ENCODE peak calls at places on chromosome 19, in seven cellular contexts. One of them, this sample, is unnamed.

GRCh38 chr19:7870571-7871279 is 3.5 kb downstream of the PRR36 start:
- DNase-seq in body of pancreas: peak
- DNase-seq in cardiac muscle cell: peak
- DNase-seq in tibial nerve: no peak
- DNase-seq in heart right ventricle: no peak
- DNase-seq in mucosa of descending colon: peak
- DNase-seq in cardiac fibroblast: peak
- DNase-seq in this sample: no peak

GRCh38 chr19:50155520-50156109 is 7.5 kb downstream of the IZUMO2 start:
- DNase-seq in tibial nerve: no peak
- DNase-seq in heart right ventricle: no peak
- DNase-seq in cardiac muscle cell: no peak
- DNase-seq in body of pancreas: no peak
- DNase-seq in cardiac fibroblast: no peak
- DNase-seq in mucosa of descending colon: no peak
- DNase-seq in this sample: no peak

GRCh38 chr19:19385900-19386339 is 19.6 kb upstream of the GATAD2A start:
- DNase-seq in cardiac fibroblast: peak
- DNase-seq in body of pancreas: no peak
- DNase-seq in cardiac muscle cell: peak
- DNase-seq in tibial nerve: no peak
- DNase-seq in heart right ventricle: no peak
- DNase-seq in mucosa of descending colon: no peak
- DNase-seq in this sample: no peak

GRCh38 chr19:9735986-9736385 is 32.6 kb downstream of the ZNF846 start:
- DNase-seq in cardiac fibroblast: no peak
- DNase-seq in body of pancreas: no peak
- DNase-seq in heart right ventricle: no peak
- DNase-seq in mucosa of descending colon: no peak
- DNase-seq in cardiac muscle cell: no peak
- DNase-seq in tibial nerve: no peak
- DNase-seq in this sample: no peak

GRCh38 chr19:15452111-15453047 is 2.6 kb upstream of the WIZ start:
- DNase-seq in body of pancreas: peak
- DNase-seq in tibial nerve: peak
- DNase-seq in cardiac fibroblast: peak
- DNase-seq in mucosa of descending colon: peak
- DNase-seq in cardiac muscle cell: peak
- DNase-seq in heart right ventricle: peak
- DNase-seq in this sample: peak

GRCh38 chr19:27777726-27778125 is 1435.2 kb downstream of the UQCRFS1 start:
- DNase-seq in tibial nerve: no peak
- DNase-seq in cardiac fibroblast: peak
- DNase-seq in cardiac muscle cell: no peak
- DNase-seq in body of pancreas: no peak
- DNase-seq in heart right ventricle: no peak
- DNase-seq in mucosa of descending colon: no peak
- DNase-seq in this sample: no peak

GRCh38 chr19:48342841-48343540 is 17.6 kb downstream of the EMP3 start:
- DNase-seq in tibial nerve: no peak
- DNase-seq in body of pancreas: no peak
- DNase-seq in cardiac fibroblast: peak
- DNase-seq in mucosa of descending colon: no peak
- DNase-seq in cardiac muscle cell: no peak
- DNase-seq in heart right ventricle: no peak
- DNase-seq in this sample: peak

GRCh38 chr19:29678484-29679106 is 13.3 kb downstream of the PLEKHF1 start:
- DNase-seq in cardiac fibroblast: no peak
- DNase-seq in heart right ventricle: peak
- DNase-seq in body of pancreas: no peak
- DNase-seq in tibial nerve: peak
- DNase-seq in cardiac muscle cell: no peak
- DNase-seq in mucosa of descending colon: no peak
- DNase-seq in this sample: no peak

GRCh38 chr19:49556412-49557398 is 23.7 kb downstream of the NOSIP start:
- DNase-seq in mucosa of descending colon: no peak
- DNase-seq in cardiac muscle cell: peak
- DNase-seq in body of pancreas: peak
- DNase-seq in heart right ventricle: no peak
- DNase-seq in cardiac fibroblast: no peak
- DNase-seq in tibial nerve: no peak
- DNase-seq in this sample: no peak

GRCh38 chr19:17616961-17617806 is 61.7 kb downstream of the COLGALT1 start:
- DNase-seq in heart right ventricle: no peak
- DNase-seq in cardiac muscle cell: no peak
- DNase-seq in cardiac fibroblast: peak
- DNase-seq in body of pancreas: no peak
- DNase-seq in tibial nerve: no peak
- DNase-seq in mucosa of descending colon: no peak
- DNase-seq in this sample: no peak

GRCh38 chr19:9865732-9866627 is 30.9 kb downstream of the PIN1 start:
- DNase-seq in body of pancreas: no peak
- DNase-seq in heart right ventricle: no peak
- DNase-seq in cardiac muscle cell: no peak
- DNase-seq in tibial nerve: no peak
- DNase-seq in cardiac fibroblast: no peak
- DNase-seq in mucosa of descending colon: peak
- DNase-seq in this sample: no peak

GRCh38 chr19:3625996-3626472 is 556 bp downstream of the CACTIN start:
- DNase-seq in cardiac muscle cell: peak
- DNase-seq in cardiac fibroblast: no peak
- DNase-seq in mucosa of descending colon: no peak
- DNase-seq in body of pancreas: no peak
- DNase-seq in tibial nerve: no peak
- DNase-seq in heart right ventricle: no peak
- DNase-seq in this sample: no peak

GRCh38 chr19:40799558-40800338 is 757 bp downstream of the EGLN2 start:
- DNase-seq in cardiac muscle cell: peak
- DNase-seq in mucosa of descending colon: peak
- DNase-seq in body of pancreas: no peak
- DNase-seq in heart right ventricle: peak
- DNase-seq in cardiac fibroblast: no peak
- DNase-seq in tibial nerve: no peak
- DNase-seq in this sample: no peak

GRCh38 chr19:36110487-36111199 is at the start of gene OVOL3:
- DNase-seq in tibial nerve: no peak
- DNase-seq in mucosa of descending colon: no peak
- DNase-seq in cardiac fibroblast: no peak
- DNase-seq in cardiac muscle cell: no peak
- DNase-seq in heart right ventricle: no peak
- DNase-seq in body of pancreas: no peak
- DNase-seq in this sample: no peak

GRCh38 chr19:4624733-4625362 is 14.5 kb upstream of the TNFAIP8L1 start:
- DNase-seq in cardiac muscle cell: peak
- DNase-seq in mucosa of descending colon: no peak
- DNase-seq in tibial nerve: no peak
- DNase-seq in cardiac fibroblast: no peak
- DNase-seq in heart right ventricle: no peak
- DNase-seq in body of pancreas: no peak
- DNase-seq in this sample: peak

GRCh38 chr19:10565028-10565566 is 713 bp downstream of the KRI1 start:
- DNase-seq in heart right ventricle: no peak
- DNase-seq in cardiac fibroblast: peak
- DNase-seq in mucosa of descending colon: peak
- DNase-seq in cardiac muscle cell: peak
- DNase-seq in tibial nerve: peak
- DNase-seq in body of pancreas: peak
- DNase-seq in this sample: peak

GRCh38 chr19:4552546-4552819 is 7.0 kb downstream of the SEMA6B start:
- DNase-seq in tibial nerve: no peak
- DNase-seq in heart right ventricle: no peak
- DNase-seq in body of pancreas: no peak
- DNase-seq in mucosa of descending colon: no peak
- DNase-seq in cardiac muscle cell: no peak
- DNase-seq in cardiac fibroblast: no peak
- DNase-seq in this sample: no peak

GRCh38 chr19:49553451-49554271 is 25.9 kb downstream of the RCN3 start:
- DNase-seq in cardiac muscle cell: no peak
- DNase-seq in heart right ventricle: no peak
- DNase-seq in mucosa of descending colon: peak
- DNase-seq in cardiac fibroblast: peak
- DNase-seq in tibial nerve: no peak
- DNase-seq in body of pancreas: peak
- DNase-seq in this sample: peak

GRCh38 chr19:50795665-50796073 is 5.5 kb downstream of the ACP4 start:
- DNase-seq in cardiac fibroblast: no peak
- DNase-seq in heart right ventricle: no peak
- DNase-seq in tibial nerve: no peak
- DNase-seq in body of pancreas: no peak
- DNase-seq in mucosa of descending colon: no peak
- DNase-seq in cardiac muscle cell: no peak
- DNase-seq in this sample: no peak

GRCh38 chr19:23914402-23915286 is at the start of gene ZNF726:
- DNase-seq in cardiac fibroblast: peak
- DNase-seq in heart right ventricle: peak
- DNase-seq in tibial nerve: peak
- DNase-seq in mucosa of descending colon: peak
- DNase-seq in cardiac muscle cell: peak
- DNase-seq in body of pancreas: peak
- DNase-seq in this sample: peak

GRCh38 chr19:50803633-50804419 is 13.6 kb downstream of the ACP4 start:
- DNase-seq in cardiac muscle cell: peak
- DNase-seq in mucosa of descending colon: no peak
- DNase-seq in heart right ventricle: peak
- DNase-seq in cardiac fibroblast: peak
- DNase-seq in tibial nerve: no peak
- DNase-seq in body of pancreas: no peak
- DNase-seq in this sample: no peak

DNA sequence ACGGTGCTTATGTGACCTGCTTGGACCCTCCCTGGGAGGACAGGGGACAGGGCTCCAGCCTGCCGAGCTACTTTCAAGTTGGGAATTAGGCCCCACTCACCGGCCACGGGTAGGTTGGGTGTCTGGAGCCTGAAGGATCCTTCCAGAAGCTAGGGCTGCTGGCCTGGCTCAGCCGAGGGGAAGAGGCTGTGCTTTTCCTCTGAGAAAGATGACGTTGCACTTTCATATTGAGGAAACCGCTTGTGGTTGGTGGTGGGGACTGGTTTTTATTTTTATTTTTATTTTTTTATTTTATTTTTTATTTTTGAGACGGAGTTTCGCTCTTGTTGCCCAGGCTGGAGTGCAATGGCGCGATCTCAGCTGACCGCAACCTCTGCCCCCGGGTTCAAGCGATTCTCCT is at the start of gene TMEM150B:
- DNase-seq in body of pancreas: no peak
- DNase-seq in heart right ventricle: no peak
- DNase-seq in tibial nerve: no peak
- DNase-seq in cardiac muscle cell: no peak
- DNase-seq in cardiac fibroblast: no peak
- DNase-seq in mucosa of descending colon: no peak
- DNase-seq in this sample: no peak
- H3K4me3 ChIP-seq in body of pancreas: no peak
- H3K4me3 ChIP-seq in heart right ventricle: no peak
- H3K4me3 ChIP-seq in tibial nerve: peak
- H3K4me3 ChIP-seq in cardiac muscle cell: no peak
- H3K4me3 ChIP-seq in cardiac fibroblast: no peak
- H3K4me3 ChIP-seq in mucosa of descending colon: no peak
- H3K4me3 ChIP-seq in this sample: no peak

DNA sequence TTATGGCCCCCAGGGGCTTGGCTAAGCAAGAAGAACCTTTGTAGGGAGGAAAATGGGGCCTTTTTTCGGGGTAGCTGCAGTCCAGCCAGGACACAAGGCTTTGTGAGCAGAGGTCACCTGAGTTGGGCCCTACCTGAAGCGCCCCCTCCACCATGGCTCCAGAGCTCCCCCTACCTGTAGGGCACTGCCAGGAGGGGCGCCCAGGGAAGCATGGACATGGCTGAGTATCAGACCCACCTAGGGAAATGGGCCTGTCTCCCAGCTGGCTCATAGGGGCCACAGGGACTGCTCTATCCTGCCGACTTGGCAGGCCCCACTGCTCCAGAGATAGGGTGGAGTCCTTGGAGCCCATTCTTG is 9.0 kb upstream of the CEBPA start:
- DNase-seq in cardiac fibroblast: no peak
- DNase-seq in cardiac muscle cell: no peak
- DNase-seq in heart right ventricle: no peak
- DNase-seq in tibial nerve: no peak
- DNase-seq in mucosa of descending colon: peak
- DNase-seq in body of pancreas: peak
- DNase-seq in this sample: no peak
- TF ChIP-seq CTCF in cardiac fibroblast: no peak
- TF ChIP-seq CTCF in cardiac muscle cell: peak
- TF ChIP-seq CTCF in heart right ventricle: peak
- TF ChIP-seq CTCF in tibial nerve: no peak
- TF ChIP-seq CTCF in mucosa of descending colon: no peak
- TF ChIP-seq CTCF in body of pancreas: peak
- TF ChIP-seq CTCF in this sample: no peak

GRCh38 chr19:38648789-38649304 is 1.4 kb downstream of the ACTN4 start:
- DNase-seq in body of pancreas: no peak
- DNase-seq in tibial nerve: no peak
- DNase-seq in cardiac fibroblast: no peak
- DNase-seq in heart right ventricle: no peak
- DNase-seq in cardiac muscle cell: no peak
- DNase-seq in mucosa of descending colon: peak
- DNase-seq in this sample: no peak
- H3K4me3 ChIP-seq in body of pancreas: peak
- H3K4me3 ChIP-seq in tibial nerve: peak
- H3K4me3 ChIP-seq in cardiac fibroblast: peak
- H3K4me3 ChIP-seq in heart right ventricle: peak
- H3K4me3 ChIP-seq in cardiac muscle cell: peak
- H3K4me3 ChIP-seq in mucosa of descending colon: peak
- H3K4me3 ChIP-seq in this sample: peak

GRCh38 chr19:35058370-35058769 is 16.8 kb downstream of the HPN start:
- DNase-seq in body of pancreas: no peak
- DNase-seq in cardiac fibroblast: no peak
- DNase-seq in heart right ventricle: no peak
- DNase-seq in cardiac muscle cell: no peak
- DNase-seq in mucosa of descending colon: no peak
- DNase-seq in tibial nerve: no peak
- DNase-seq in this sample: no peak

GRCh38 chr19:35053667-35054293 is 12.3 kb downstream of the HPN start:
- DNase-seq in heart right ventricle: no peak
- DNase-seq in mucosa of descending colon: no peak
- DNase-seq in cardiac muscle cell: no peak
- DNase-seq in body of pancreas: no peak
- DNase-seq in tibial nerve: no peak
- DNase-seq in cardiac fibroblast: no peak
- DNase-seq in this sample: no peak

GRCh38 chr19:35054626-35055025 is 13.1 kb downstream of the HPN start:
- DNase-seq in cardiac fibroblast: no peak
- DNase-seq in tibial nerve: no peak
- DNase-seq in body of pancreas: no peak
- DNase-seq in mucosa of descending colon: no peak
- DNase-seq in cardiac muscle cell: no peak
- DNase-seq in heart right ventricle: no peak
- DNase-seq in this sample: no peak

GRCh38 chr19:35056513-35057063 is 15.1 kb downstream of the HPN start:
- DNase-seq in cardiac fibroblast: no peak
- DNase-seq in body of pancreas: no peak
- DNase-seq in heart right ventricle: no peak
- DNase-seq in cardiac muscle cell: no peak
- DNase-seq in tibial nerve: no peak
- DNase-seq in mucosa of descending colon: no peak
- DNase-seq in this sample: no peak

DNA sequence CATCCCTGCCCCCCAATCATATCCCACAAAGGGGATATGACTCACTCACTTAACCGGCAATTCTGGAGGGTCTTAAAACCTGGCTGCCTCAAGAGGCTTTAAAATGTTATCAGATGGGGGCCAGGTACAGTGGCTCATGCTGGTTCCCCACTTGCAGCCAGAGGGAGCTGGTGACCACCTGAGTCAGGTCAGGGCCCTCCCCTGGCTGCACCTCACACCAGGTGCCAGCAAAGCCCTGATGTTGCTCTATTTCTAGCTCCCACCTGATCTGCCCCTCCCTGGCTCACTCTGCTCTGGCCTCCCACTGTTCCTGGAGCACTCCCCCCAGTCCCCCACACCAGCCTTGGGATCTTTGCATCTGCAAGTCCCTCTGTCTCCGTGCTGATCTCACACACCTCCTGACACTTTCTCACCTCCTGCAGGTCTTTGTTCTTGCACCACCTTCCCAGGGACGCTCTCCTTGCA is 14.2 kb downstream of the HPN start:
- DNase-seq in cardiac fibroblast: no peak
- DNase-seq in heart right ventricle: no peak
- DNase-seq in body of pancreas: no peak
- DNase-seq in cardiac muscle cell: no peak
- DNase-seq in tibial nerve: no peak
- DNase-seq in mucosa of descending colon: no peak
- DNase-seq in this sample: no peak
- TF ChIP-seq CTCF in cardiac fibroblast: no peak
- TF ChIP-seq CTCF in heart right ventricle: no peak
- TF ChIP-seq CTCF in body of pancreas: no peak
- TF ChIP-seq CTCF in cardiac muscle cell: no peak
- TF ChIP-seq CTCF in tibial nerve: no peak
- TF ChIP-seq CTCF in mucosa of descending colon: no peak
- TF ChIP-seq CTCF in this sample: no peak

This sample was measured in AG10803.